ENCODE peak calls at places on chromosomes 2 and 18, in five cellular contexts. One of them, this sample, is unnamed.

GRCh38 chr18:68797901-68798300 is at the start of gene CCDC102B:
- DNase-seq in cardiac muscle cell: peak
- DNase-seq in glutamatergic neuron: no peak
- DNase-seq in NCI-H2081: peak
- DNase-seq in WERI-Rb-1: no peak
- DNase-seq in this sample: no peak

GRCh38 chr18:55906533-55906932 is 318.5 kb upstream of the TCF4 start:
- DNase-seq in cardiac muscle cell: no peak
- DNase-seq in glutamatergic neuron: no peak
- DNase-seq in NCI-H2081: no peak
- DNase-seq in WERI-Rb-1: no peak
- DNase-seq in this sample: no peak

GRCh38 chr2:156901373-156902031 is 356.0 kb upstream of the GALNT5 start:
- DNase-seq in cardiac muscle cell: no peak
- DNase-seq in glutamatergic neuron: no peak
- DNase-seq in NCI-H2081: no peak
- DNase-seq in WERI-Rb-1: no peak
- DNase-seq in this sample: no peak

GRCh38 chr18:6155707-6156106 is 259.0 kb downstream of the L3MBTL4 start:
- DNase-seq in cardiac muscle cell: no peak
- DNase-seq in glutamatergic neuron: no peak
- DNase-seq in NCI-H2081: no peak
- DNase-seq in WERI-Rb-1: no peak
- DNase-seq in this sample: no peak

GRCh38 chr2:224165901-224166319 is 126.8 kb upstream of the SERPINE2 start:
- DNase-seq in cardiac muscle cell: no peak
- DNase-seq in glutamatergic neuron: no peak
- DNase-seq in NCI-H2081: no peak
- DNase-seq in WERI-Rb-1: no peak
- DNase-seq in this sample: no peak

GRCh38 chr2:146363731-146364130 is 1481.1 kb upstream of the ACVR2A start:
- DNase-seq in cardiac muscle cell: no peak
- DNase-seq in glutamatergic neuron: no peak
- DNase-seq in NCI-H2081: no peak
- DNase-seq in WERI-Rb-1: no peak
- DNase-seq in this sample: no peak

GRCh38 chr2:9914384-9915065 is 37.0 kb upstream of the GRHL1 start:
- DNase-seq in cardiac muscle cell: peak
- DNase-seq in glutamatergic neuron: peak
- DNase-seq in NCI-H2081: no peak
- DNase-seq in WERI-Rb-1: no peak
- DNase-seq in this sample: no peak

GRCh38 chr18:45806226-45806625 is 19.2 kb upstream of the SIGLEC15 start:
- DNase-seq in cardiac muscle cell: peak
- DNase-seq in glutamatergic neuron: no peak
- DNase-seq in NCI-H2081: no peak
- DNase-seq in WERI-Rb-1: no peak
- DNase-seq in this sample: no peak

GRCh38 chr2:178211943-178212342 is 17.6 kb downstream of the OSBPL6 start:
- DNase-seq in cardiac muscle cell: no peak
- DNase-seq in glutamatergic neuron: no peak
- DNase-seq in NCI-H2081: no peak
- DNase-seq in WERI-Rb-1: peak
- DNase-seq in this sample: no peak

GRCh38 chr2:225282858-225283693 is 116.4 kb upstream of the NYAP2 start:
- DNase-seq in cardiac muscle cell: peak
- DNase-seq in glutamatergic neuron: peak
- DNase-seq in NCI-H2081: peak
- DNase-seq in WERI-Rb-1: peak
- DNase-seq in this sample: peak

GRCh38 chr2:172094319-172095145 is 8.2 kb downstream of the DLX2 start:
- DNase-seq in cardiac muscle cell: no peak
- DNase-seq in glutamatergic neuron: peak
- DNase-seq in NCI-H2081: no peak
- DNase-seq in WERI-Rb-1: no peak
- DNase-seq in this sample: no peak

GRCh38 chr2:127185093-127185492 is 35.0 kb downstream of the CYP27C1 start:
- DNase-seq in cardiac muscle cell: no peak
- DNase-seq in glutamatergic neuron: no peak
- DNase-seq in NCI-H2081: no peak
- DNase-seq in WERI-Rb-1: no peak
- DNase-seq in this sample: no peak

GRCh38 chr2:95526360-95527341 is 42.1 kb upstream of the TRIM43B start:
- DNase-seq in cardiac muscle cell: peak
- DNase-seq in glutamatergic neuron: peak
- DNase-seq in NCI-H2081: peak
- DNase-seq in WERI-Rb-1: no peak
- DNase-seq in this sample: peak

GRCh38 chr2:99555410-99555809 is 65.6 kb upstream of the REV1 start:
- DNase-seq in cardiac muscle cell: peak
- DNase-seq in glutamatergic neuron: no peak
- DNase-seq in NCI-H2081: no peak
- DNase-seq in WERI-Rb-1: no peak
- DNase-seq in this sample: no peak

GRCh38 chr2:204967199-204967995 is 422.1 kb downstream of the PARD3B start:
- DNase-seq in cardiac muscle cell: no peak
- DNase-seq in glutamatergic neuron: no peak
- DNase-seq in NCI-H2081: no peak
- DNase-seq in WERI-Rb-1: peak
- DNase-seq in this sample: no peak

GRCh38 chr2:239884875-239885274 is 140.3 kb downstream of the NDUFA10 start:
- DNase-seq in cardiac muscle cell: no peak
- DNase-seq in glutamatergic neuron: no peak
- DNase-seq in NCI-H2081: no peak
- DNase-seq in WERI-Rb-1: no peak
- DNase-seq in this sample: no peak

GRCh38 chr2:429142-429541 is 141.3 kb upstream of the ALKAL2 start:
- DNase-seq in cardiac muscle cell: no peak
- DNase-seq in glutamatergic neuron: no peak
- DNase-seq in NCI-H2081: no peak
- DNase-seq in WERI-Rb-1: no peak
- DNase-seq in this sample: no peak

GRCh38 chr18:43875496-43875895 is 598.2 kb upstream of the SYT4 start:
- DNase-seq in cardiac muscle cell: peak
- DNase-seq in glutamatergic neuron: no peak
- DNase-seq in NCI-H2081: no peak
- DNase-seq in WERI-Rb-1: no peak
- DNase-seq in this sample: no peak

GRCh38 chr2:860259-860855 is 90.3 kb upstream of the SNTG2 start:
- DNase-seq in cardiac muscle cell: no peak
- DNase-seq in glutamatergic neuron: no peak
- DNase-seq in NCI-H2081: no peak
- DNase-seq in WERI-Rb-1: no peak
- DNase-seq in this sample: no peak

GRCh38 chr18:38693085-38693484 is 1127.5 kb upstream of the CELF4 start:
- DNase-seq in cardiac muscle cell: no peak
- DNase-seq in glutamatergic neuron: no peak
- DNase-seq in NCI-H2081: no peak
- DNase-seq in WERI-Rb-1: no peak
- DNase-seq in this sample: no peak

GRCh38 chr2:69997296-69998184 is 36.1 kb upstream of the ASPRV1 start:
- DNase-seq in cardiac muscle cell: no peak
- DNase-seq in glutamatergic neuron: no peak
- DNase-seq in NCI-H2081: no peak
- DNase-seq in WERI-Rb-1: no peak
- DNase-seq in this sample: no peak

GRCh38 chr2:45008296-45009129 is 739 bp downstream of the SIX2 start:
- DNase-seq in cardiac muscle cell: peak
- DNase-seq in glutamatergic neuron: no peak
- DNase-seq in NCI-H2081: peak
- DNase-seq in WERI-Rb-1: no peak
- DNase-seq in this sample: no peak

GRCh38 chr2:46815121-46815802 is 100.3 kb downstream of the MCFD2 start:
- DNase-seq in cardiac muscle cell: no peak
- DNase-seq in glutamatergic neuron: no peak
- DNase-seq in NCI-H2081: no peak
- DNase-seq in WERI-Rb-1: no peak
- DNase-seq in this sample: no peak

GRCh38 chr2:68970566-68970965 is 3.9 kb upstream of the GKN1 start:
- DNase-seq in cardiac muscle cell: no peak
- DNase-seq in glutamatergic neuron: no peak
- DNase-seq in NCI-H2081: no peak
- DNase-seq in WERI-Rb-1: no peak
- DNase-seq in this sample: no peak

This sample was measured in NCI-H1105.